ENCODE peak calls at places on chromosome 20, in nine cellular contexts. R, P, U, X, C, Y, K, L and Z are unnamed samples.

GRCh38 chr20:59850018-59850641 is 83.3 kb downstream of the SYCP2 start:
- DNase-seq in R (peak), P (peak), U (peak), X (no peak), C (peak), Y (peak), K (no peak), L (no peak), Z (no peak)

GRCh38 chr20:3681931-3682820 is at the start of gene ADAM33:
- DNase-seq in R (no peak), P (peak), U (no peak), X (no peak), C (no peak), Y (no peak), K (no peak), L (peak), Z (no peak)

GRCh38 chr20:50379049-50379990 is 130.9 kb upstream of the PTPN1 start:
- DNase-seq in R (no peak), P (peak), U (peak), X (peak), C (no peak), Y (no peak), K (no peak), L (peak), Z (peak)

GRCh38 chr20:46040902-46041535 is 12.0 kb downstream of the SLC12A5 start:
- DNase-seq in R (no peak), P (no peak), U (peak), X (no peak), C (peak), Y (no peak), K (peak), L (peak), Z (no peak)

GRCh38 chr20:16428112-16428511 is 145.1 kb downstream of the KIF16B start:
- DNase-seq in R (no peak), P (no peak), U (no peak), X (no peak), C (no peak), Y (no peak), K (no peak), L (no peak), Z (no peak)

GRCh38 chr20:43893930-43894329 is 20.7 kb upstream of the TOX2 start:
- DNase-seq in R (no peak), P (no peak), U (no peak), X (no peak), C (no peak), Y (no peak), K (no peak), L (no peak), Z (no peak)

GRCh38 chr20:24867556-24867955 is 81.5 kb upstream of the CST7 start:
- DNase-seq in R (no peak), P (no peak), U (no peak), X (no peak), C (no peak), Y (no peak), K (no peak), L (no peak), Z (no peak)

GRCh38 chr20:54875307-54875706 is 399.9 kb downstream of the DOK5 start:
- DNase-seq in R (no peak), P (no peak), U (no peak), X (no peak), C (no peak), Y (no peak), K (no peak), L (no peak), Z (no peak)

GRCh38 chr20:5118220-5119142 is 1.3 kb downstream of the PCNA start:
- DNase-seq in R (no peak), P (no peak), U (no peak), X (no peak), C (no peak), Y (no peak), K (no peak), L (no peak), Z (no peak)

GRCh38 chr20:59811681-59812171 is 121.7 kb downstream of the SYCP2 start:
- DNase-seq in R (no peak), P (no peak), U (no peak), X (no peak), C (peak), Y (no peak), K (no peak), L (no peak), Z (peak)

GRCh38 chr20:33132858-33133615 is 34.9 kb upstream of the BPIFA2 start:
- DNase-seq in R (no peak), P (peak), U (no peak), X (no peak), C (no peak), Y (no peak), K (no peak), L (no peak), Z (no peak)

GRCh38 chr20:46799781-46800180 is 90.3 kb downstream of the SLC2A10 start:
- DNase-seq in R (no peak), P (no peak), U (no peak), X (no peak), C (no peak), Y (peak), K (no peak), L (no peak), Z (no peak)

GRCh38 chr20:25695532-25696383 is 895 bp downstream of the ZNF337 start:
- DNase-seq in R (no peak), P (peak), U (peak), X (no peak), C (peak), Y (no peak), K (no peak), L (no peak), Z (no peak)